ENCODE peak calls at places on chromosome 10, in five cellular contexts. B, S, M, K and E are unnamed samples.

GRCh38 chr10:102435529-102436233 is 3.3 kb upstream of the CUEDC2 start:
- DNase-seq in B (no peak), S (no peak), M (peak), K (no peak), E (no peak)

GRCh38 chr10:30040597-30040996 is 18.8 kb downstream of the JCAD start:
- DNase-seq in B (no peak), S (no peak), M (no peak), K (no peak), E (no peak)

GRCh38 chr10:112985701-112986510 is 35.9 kb downstream of the TCF7L2 start:
- DNase-seq in B (no peak), S (peak), M (peak), K (no peak), E (peak)

GRCh38 chr10:89207801-89208551 is 859 bp upstream of the CH25H start:
- DNase-seq in B (peak), S (peak), M (peak), K (no peak), E (peak)

GRCh38 chr10:96090463-96090800 is 39.7 kb upstream of the ZNF518A start:
- DNase-seq in B (no peak), S (no peak), M (no peak), K (peak), E (no peak)

GRCh38 chr10:133526957-133527588 is at the start of gene CYP2E1:
- DNase-seq in B (no peak), S (no peak), M (no peak), K (no peak), E (no peak)

GRCh38 chr10:7937315-7937945 is 117.1 kb upstream of the GATA3 start:
- DNase-seq in B (no peak), S (no peak), M (no peak), K (no peak), E (peak)

GRCh38 chr10:101008823-101009423 is 9.3 kb downstream of the LZTS2 start:
- DNase-seq in B (no peak), S (no peak), M (no peak), K (no peak), E (no peak)

GRCh38 chr10:6052247-6053221 is 9.6 kb downstream of the IL2RA start:
- DNase-seq in B (no peak), S (no peak), M (no peak), K (peak), E (peak)

GRCh38 chr10:50610364-50610763 is 13.4 kb downstream of the SGMS1 start:
- DNase-seq in B (peak), S (no peak), M (peak), K (no peak), E (no peak)

GRCh38 chr10:126017961-126018560 is 121.7 kb downstream of the FANK1 start:
- DNase-seq in B (no peak), S (peak), M (peak), K (no peak), E (no peak)

GRCh38 chr10:103736763-103737162 is 118.6 kb downstream of the SH3PXD2A start:
- DNase-seq in B (no peak), S (peak), M (no peak), K (no peak), E (peak)

GRCh38 chr10:94546616-94547175 is 1.1 kb downstream of the HELLS start:
- DNase-seq in B (no peak), S (peak), M (no peak), K (no peak), E (peak)

GRCh38 chr10:94546058-94546595 is 539 bp downstream of the HELLS start:
- DNase-seq in B (peak), S (peak), M (peak), K (no peak), E (peak)

GRCh38 chr10:94549221-94549620 is 3.6 kb downstream of the HELLS start:
- DNase-seq in B (no peak), S (no peak), M (no peak), K (no peak), E (no peak)

DNA sequence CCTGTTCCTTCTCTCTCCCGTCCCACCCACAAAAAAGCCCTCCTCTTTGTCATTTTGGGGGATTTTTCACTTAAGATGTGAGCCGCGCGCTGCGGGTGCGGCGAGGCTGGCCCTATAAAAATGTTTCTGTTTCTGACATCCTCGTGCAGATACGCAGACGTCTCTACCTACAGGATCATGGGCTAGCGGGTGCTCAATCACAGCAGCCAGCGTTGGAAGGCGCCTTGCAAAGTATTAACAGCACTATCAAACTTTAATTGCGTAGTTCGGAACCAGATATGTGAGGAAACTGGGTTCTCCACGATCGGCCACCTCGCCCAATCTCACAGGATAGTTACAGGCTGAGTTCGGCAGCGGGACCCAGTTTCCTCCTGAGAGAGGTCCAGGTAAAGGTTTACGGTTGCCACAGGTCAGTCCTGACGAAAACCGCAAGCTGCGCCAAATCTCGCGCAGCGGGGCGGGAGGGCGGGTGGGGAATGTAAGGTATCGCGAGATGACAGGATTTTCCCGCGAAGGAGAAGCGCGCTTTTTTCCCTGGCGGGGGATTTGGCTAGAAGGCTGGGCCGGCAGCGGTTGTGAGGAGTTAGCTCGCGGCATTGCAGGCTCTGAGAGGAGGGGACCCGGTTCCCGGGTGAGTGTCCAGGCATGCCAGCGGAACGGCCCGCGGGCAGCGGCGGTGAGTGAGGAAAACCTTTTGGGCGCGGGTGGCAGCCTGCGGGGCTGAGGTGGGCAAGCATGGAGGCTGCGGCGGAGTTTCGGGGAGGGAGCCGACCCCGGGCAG is at the start of gene HELLS:
- DNase-seq in B (peak), S (peak), M (peak), K (peak), E (peak)
- H3K4me3 ChIP-seq in B (peak), S (peak), M (peak), K (peak), E (peak)

DNA sequence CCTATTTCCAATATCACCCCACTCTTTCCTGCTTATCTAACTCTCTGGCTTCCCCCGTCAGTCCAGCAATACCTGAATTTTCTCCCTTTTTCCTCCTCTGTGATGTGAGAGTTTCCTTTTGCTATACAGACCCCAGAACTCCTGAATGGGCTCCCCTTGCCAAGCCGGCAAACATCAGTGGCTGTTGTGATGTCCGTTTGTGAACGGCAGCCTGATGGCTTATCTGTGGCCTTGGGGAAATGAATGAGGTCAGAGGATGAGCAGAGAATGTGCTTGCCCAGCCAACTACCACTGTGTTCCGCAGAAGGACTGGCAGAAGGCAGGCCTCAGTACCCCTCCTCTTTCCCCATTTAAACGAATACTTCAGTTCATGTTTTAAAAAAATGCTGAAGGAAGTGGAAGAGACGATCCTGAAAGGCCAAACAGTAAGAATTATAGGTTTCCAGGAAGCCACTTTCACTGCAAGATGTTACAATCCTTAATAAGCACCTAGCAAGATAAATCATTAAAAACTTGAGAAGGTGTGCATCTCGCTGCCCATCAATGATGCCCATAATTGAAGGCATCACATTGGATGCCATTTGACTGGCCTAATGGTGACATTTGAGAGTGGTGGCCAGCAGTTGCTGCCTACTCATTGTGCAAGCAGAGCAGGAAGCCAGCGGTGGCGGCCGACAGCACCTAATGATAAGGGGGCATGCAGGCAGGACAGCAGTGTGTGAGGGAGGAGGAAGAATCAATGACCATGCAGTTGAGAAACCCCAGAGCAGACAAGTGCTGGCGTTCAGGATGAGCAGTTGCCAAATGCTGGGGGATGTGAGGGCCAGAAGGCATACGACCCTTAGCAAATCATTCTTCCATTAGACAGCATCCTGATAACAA is 31.5 kb downstream of the SLC18A2 start:
- DNase-seq in B (peak), S (no peak), M (no peak), K (no peak), E (no peak)
- TF ChIP-seq CTCF in B (no peak), S (no peak), M (no peak), K (no peak), E (no peak)

GRCh38 chr10:124624006-124624405 is 120.2 kb downstream of the FAM53B start:
- DNase-seq in B (no peak), S (no peak), M (no peak), K (no peak), E (no peak)

GRCh38 chr10:124619802-124620490 is 124.2 kb downstream of the FAM53B start:
- DNase-seq in B (no peak), S (no peak), M (no peak), K (no peak), E (peak)

GRCh38 chr10:124622158-124622557 is 122.0 kb downstream of the FAM53B start:
- DNase-seq in B (no peak), S (no peak), M (no peak), K (no peak), E (no peak)

GRCh38 chr10:124622866-124623536 is 121.2 kb downstream of the FAM53B start:
- DNase-seq in B (no peak), S (no peak), M (no peak), K (no peak), E (no peak)

GRCh38 chr10:124621637-124622036 is 122.5 kb downstream of the FAM53B start:
- DNase-seq in B (no peak), S (no peak), M (no peak), K (no peak), E (no peak)
- H3K4me3 ChIP-seq in B (no peak), S (no peak), M (no peak), K (no peak), E (no peak)

GRCh38 chr10:3781458-3782098 is 3.4 kb downstream of the KLF6 start:
- DNase-seq in B (no peak), S (peak), M (peak), K (no peak), E (peak)
- TF ChIP-seq CTCF in B (peak), S (peak), M (peak), K (no peak), E (peak)

GRCh38 chr10:48672596-48673255 is 11.9 kb upstream of the WDFY4 start:
- DNase-seq in B (no peak), S (no peak), M (no peak), K (no peak), E (no peak)

GRCh38 chr10:48667960-48668541 is 16.6 kb upstream of the WDFY4 start:
- DNase-seq in B (no peak), S (no peak), M (no peak), K (no peak), E (no peak)

GRCh38 chr10:48671914-48672595 is 12.6 kb upstream of the WDFY4 start:
- DNase-seq in B (no peak), S (no peak), M (no peak), K (no peak), E (no peak)

DNA sequence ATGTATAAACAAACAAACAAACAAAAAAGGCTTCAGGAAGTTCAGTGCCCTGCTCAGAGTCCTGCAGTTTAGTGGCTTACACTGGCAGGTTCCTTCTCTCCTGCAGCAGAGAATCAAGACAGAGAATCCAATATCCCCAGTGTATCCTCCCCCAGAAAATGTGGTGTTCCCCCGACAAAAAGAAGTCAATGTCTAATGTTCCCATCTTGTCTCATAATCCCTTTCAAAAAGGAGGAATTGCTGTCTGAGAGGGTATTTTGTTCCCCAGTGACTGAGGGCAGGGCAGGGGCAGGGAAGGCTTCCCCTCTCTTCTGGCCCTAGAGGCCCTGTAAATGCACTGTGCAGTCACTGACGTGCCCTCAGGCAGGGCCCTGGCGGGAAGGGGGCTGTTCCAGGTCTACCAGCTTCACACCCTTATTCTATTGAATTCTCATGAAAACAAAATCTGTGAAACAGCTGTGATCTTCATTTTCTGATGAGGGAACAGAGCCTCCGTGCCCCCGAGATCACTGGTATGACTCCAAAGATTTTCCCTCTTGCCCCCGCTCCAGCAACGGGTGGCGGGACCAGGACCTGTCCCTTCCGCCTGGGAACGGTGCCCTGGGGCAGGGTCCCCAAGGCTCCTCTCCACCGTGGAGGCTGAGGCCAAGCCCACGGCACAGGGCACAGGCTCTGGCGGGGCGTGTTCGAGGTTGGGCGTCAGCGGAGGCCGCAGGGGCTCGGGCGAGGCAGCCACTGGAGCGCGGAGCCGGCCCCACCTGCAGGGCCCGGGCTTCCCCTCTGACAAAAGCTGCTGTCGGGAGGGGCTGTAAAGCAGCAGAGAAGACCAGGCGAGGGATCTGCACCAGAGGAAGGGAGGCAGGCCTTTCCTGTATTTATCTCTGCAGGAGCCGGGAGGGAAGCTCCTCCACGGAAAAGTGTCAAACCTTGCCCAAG is 13.4 kb upstream of the WDFY4 start:
- DNase-seq in B (no peak), S (no peak), M (no peak), K (no peak), E (no peak)
- H3K4me3 ChIP-seq in B (no peak), S (no peak), M (no peak), K (no peak), E (no peak)

GRCh38 chr10:91335147-91335546 is 75.0 kb upstream of the HECTD2 start:
- DNase-seq in B (no peak), S (no peak), M (no peak), K (no peak), E (peak)
- TF ChIP-seq CTCF in B (no peak), S (no peak), M (no peak), K (no peak), E (no peak)

GRCh38 chr10:78457804-78458483 is 424.3 kb downstream of the RPS24 start:
- DNase-seq in B (no peak), S (peak), M (peak), K (no peak), E (no peak)
- H3K4me3 ChIP-seq in B (no peak), S (no peak), M (no peak), K (no peak), E (no peak)

GRCh38 chr10:74889662-74889998 is 63.2 kb downstream of the KAT6B start:
- DNase-seq in B (no peak), S (peak), M (no peak), K (no peak), E (no peak)

GRCh38 chr10:74887614-74888284 is 61.3 kb downstream of the KAT6B start:
- DNase-seq in B (no peak), S (no peak), M (no peak), K (no peak), E (no peak)

GRCh38 chr10:74890460-74890859 is 64.1 kb downstream of the KAT6B start:
- DNase-seq in B (no peak), S (no peak), M (no peak), K (no peak), E (no peak)

GRCh38 chr10:74891048-74891447 is 64.6 kb downstream of the KAT6B start:
- DNase-seq in B (no peak), S (no peak), M (no peak), K (no peak), E (no peak)

GRCh38 chr10:74888947-74889661 is 62.7 kb downstream of the KAT6B start:
- DNase-seq in B (no peak), S (peak), M (no peak), K (no peak), E (peak)
- TF ChIP-seq CTCF in B (peak), S (peak), M (peak), K (no peak), E (peak)

DNA sequence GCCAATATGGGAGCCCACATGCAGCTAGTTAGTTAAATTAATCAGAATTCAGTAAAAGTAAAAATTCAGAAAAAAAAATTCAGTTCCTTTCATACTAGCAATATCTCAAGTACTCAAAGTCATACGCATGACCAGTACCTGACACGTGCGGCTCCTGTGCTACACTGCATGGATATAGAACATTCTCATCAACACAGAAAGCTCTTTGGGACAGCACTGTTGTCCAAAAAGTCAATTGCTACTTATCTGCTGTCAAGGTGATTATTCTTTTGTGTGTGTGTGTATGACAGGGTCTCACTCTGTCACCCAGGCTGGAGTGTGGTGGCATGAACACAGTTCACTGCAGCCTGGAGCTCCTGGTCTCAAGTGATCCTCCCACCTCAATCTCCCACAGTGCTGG is 14.9 kb upstream of the ANAPC16 start:
- DNase-seq in B (no peak), S (no peak), M (no peak), K (no peak), E (no peak)
- H3K4me3 ChIP-seq in B (no peak), S (no peak), M (no peak), K (no peak), E (no peak)